ENCODE peak calls at places on chromosomes 6 and 20, in five cellular contexts. O is GM23248, G is body of pancreas, F is upper lobe of right lung, E is heart left ventricle. D is an unnamed sample. For H3K4me1, the result is how much of the 10 kb centered on the place peaks cover.

GRCh38 chr20:50624351-50625016 is 66.9 kb downstream of the RIPOR3 start:
- DNase-seq in G (peak), O (no peak), E (no peak), F (peak), D (no peak)

GRCh38 chr6:33708516-33709204 is 2.8 kb downstream of the UQCC2 start:
- DNase-seq in F (peak), E (no peak), O (no peak), G (no peak), D (no peak)

GRCh38 chr6:149405823-149406765 is 6.0 kb downstream of the SUMO4 start:
- DNase-seq in F (no peak), E (no peak), G (no peak), O (peak), D (no peak)

GRCh38 chr6:82396964-82397761 is 33.5 kb downstream of the TPBG start:
- DNase-seq in F (no peak), O (peak), G (no peak), E (no peak), D (no peak)

GRCh38 chr6:89286516-89286915 is 28.6 kb downstream of the GABRR2 start:
- DNase-seq in O (no peak), F (no peak), G (no peak), E (no peak), D (no peak)

GRCh38 chr6:41072836-41073202 is at the start of gene NFYA:
- DNase-seq in F (peak), O (no peak), E (peak), G (peak), D (no peak)

GRCh38 chr20:951384-952169 is 35.4 kb upstream of the ANGPT4 start:
- DNase-seq in O (no peak), G (no peak), E (no peak), F (no peak), D (no peak)

GRCh38 chr6:121216928-121217327 is 117.4 kb downstream of the TBC1D32 start:
- DNase-seq in O (peak), F (no peak), G (no peak), E (no peak), D (no peak)

GRCh38 chr20:22584922-22585785 is 782 bp upstream of the FOXA2 start:
- DNase-seq in F (peak), O (no peak), E (no peak), G (peak), D (no peak)

GRCh38 chr20:41769650-41770049 is 151.5 kb upstream of the CHD6 start:
- DNase-seq in O (no peak), F (no peak), E (no peak), G (no peak), D (no peak)

GRCh38 chr6:108942556-108943492 is 94.6 kb downstream of the ARMC2 start:
- DNase-seq in O (no peak), G (no peak), F (no peak), E (no peak), D (no peak)

GRCh38 chr6:106103728-106104109 is 17.6 kb downstream of the PRDM1 start:
- DNase-seq in G (no peak), O (no peak), F (no peak), E (no peak), D (no peak)

GRCh38 chr6:143339223-143339622 is 111.3 kb downstream of the ADAT2 start:
- DNase-seq in E (no peak), O (peak), F (no peak), G (no peak), D (no peak)

GRCh38 chr6:169961772-169962561 is 210.5 kb downstream of the ERMARD start:
- DNase-seq in O (peak), F (peak), E (no peak), G (no peak), D (no peak)

GRCh38 chr6:91337967-91338366 is 751.1 kb upstream of the MAP3K7 start:
- DNase-seq in O (no peak), E (no peak), F (no peak), G (no peak), D (no peak)

GRCh38 chr6:89140347-89141159 is 5.3 kb upstream of the PM20D2 start:
- DNase-seq in F (no peak), O (peak), E (no peak), G (peak), D (no peak)

GRCh38 chr6:26321005-26321404 is 44.0 kb upstream of the BTN3A2 start:
- DNase-seq in O (no peak), E (no peak), F (no peak), G (no peak), D (no peak)

GRCh38 chr6:21033575-21034026 is 499.3 kb downstream of the CDKAL1 start:
- DNase-seq in O (peak), E (no peak), F (no peak), G (peak), D (no peak)

GRCh38 chr20:63091901-63092659 is 85.3 kb upstream of the BHLHE23 start:
- DNase-seq in F (peak), O (no peak), E (peak), G (peak), D (no peak)

DNA sequence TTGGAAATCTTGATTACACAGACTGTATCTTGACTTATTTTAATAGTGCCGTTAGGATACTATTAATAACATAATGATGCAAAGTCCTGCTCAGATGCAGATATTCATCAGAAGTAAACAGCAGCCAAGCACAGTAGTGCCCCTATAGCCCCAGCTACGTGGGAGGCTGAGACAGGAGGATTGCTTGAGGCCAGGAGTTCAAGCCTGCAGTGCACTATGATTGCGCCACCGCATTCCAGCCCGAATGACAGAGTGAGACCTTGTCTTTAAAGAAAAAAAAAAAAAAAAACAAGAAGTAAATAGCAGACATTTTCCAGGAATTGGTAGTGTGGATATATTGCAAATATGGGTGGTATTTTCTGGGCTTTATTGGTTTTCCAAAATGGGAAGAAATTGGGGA is 61.8 kb downstream of the TULP4 start:
- DNase-seq in F (no peak), E (no peak), G (no peak), O (no peak), D (no peak)
- H3K4me1 ChIP-seq in F (under half), E (under half), G (under half), O (under half), D (under half)

GRCh38 chr20:19781235-19781634 is 23.2 kb downstream of the RIN2 start:
- DNase-seq in F (no peak), G (no peak), O (no peak), E (no peak), D (no peak)

GRCh38 chr20:19777981-19778380 is 19.9 kb downstream of the RIN2 start:
- DNase-seq in E (no peak), G (no peak), F (no peak), O (peak), D (no peak)

GRCh38 chr20:19778404-19778803 is 20.3 kb downstream of the RIN2 start:
- DNase-seq in F (no peak), O (peak), G (no peak), E (no peak), D (no peak)

GRCh38 chr20:19779634-19780033 is 21.6 kb downstream of the RIN2 start:
- DNase-seq in E (no peak), O (no peak), G (no peak), F (no peak), D (no peak)

GRCh38 chr20:19780261-19780660 is 22.2 kb downstream of the RIN2 start:
- DNase-seq in O (no peak), G (no peak), F (no peak), E (no peak), D (no peak)
- H3K4me1 ChIP-seq in O (under half), G (under half), F (under half), E (half or more), D (under half)

GRCh38 chr20:57265649-57266250 is 691 bp downstream of the BMP7 start:
- DNase-seq in E (no peak), G (peak), F (no peak), O (no peak), D (no peak)

GRCh38 chr20:57264908-57265648 is 1.4 kb downstream of the BMP7 start:
- DNase-seq in O (no peak), E (no peak), G (peak), F (no peak), D (no peak)

GRCh38 chr20:57263767-57264150 is 2.7 kb downstream of the BMP7 start:
- DNase-seq in E (no peak), G (no peak), F (no peak), O (no peak), D (no peak)

GRCh38 chr20:57263127-57263609 is 3.3 kb downstream of the BMP7 start:
- DNase-seq in O (no peak), E (no peak), G (no peak), F (no peak), D (no peak)

GRCh38 chr20:57264151-57264792 is 2.2 kb downstream of the BMP7 start:
- DNase-seq in G (peak), F (no peak), O (no peak), E (no peak), D (no peak)
- H3K4me1 ChIP-seq in G (under half), F (under half), O (under half), E (under half), D (under half)

GRCh38 chr6:43705996-43706395 is 18.4 kb upstream of the MRPS18A start:
- DNase-seq in F (no peak), G (no peak), O (peak), E (no peak), D (peak)
- H3K4me1 ChIP-seq in F (half or more), G (under half), O (under half), E (under half), D (half or more)

GRCh38 chr20:25229486-25230176 is 18.3 kb upstream of the PYGB start:
- DNase-seq in E (no peak), O (no peak), G (no peak), F (no peak), D (no peak)
- H3K4me1 ChIP-seq in E (under half), O (under half), G (half or more), F (under half), D (half or more)